ENCODE peak calls at places on chromosomes 16 and 17, in eight cellular contexts. B is esophagus squamous epithelium, Q is HL-60, J is sigmoid colon, F is neural progenitor cell, S is cardiac muscle cell, C is PC-9, G is fibroblast of lung. I is an unnamed sample.

GRCh38 chr17:61459968-61460718 is 7.9 kb downstream of the TBX4 start:
- DNase-seq in B (no peak), Q (no peak), J (peak; percentile 50), F (no peak), S (no peak), C (no peak), G (no peak), I (no peak)

GRCh38 chr17:66985338-66985737 is 20.8 kb downstream of the CACNG4 start:
- DNase-seq in B (no peak), Q (no peak), J (no peak), F (no peak), S (no peak), C (no peak), G (no peak), I (no peak)

GRCh38 chr17:16258916-16259315 is 41.9 kb downstream of the PIGL start:
- DNase-seq in B (no peak), Q (peak; percentile 44), J (no peak), F (no peak), S (peak; percentile 58), C (no peak), G (peak; percentile 71), I (no peak)

GRCh38 chr17:52134641-52135040 is 23.9 kb downstream of the CA10 start:
- DNase-seq in B (no peak), Q (no peak), J (no peak), F (no peak), S (no peak), C (no peak), G (no peak), I (no peak)

GRCh38 chr17:35235917-35236316 is 7.0 kb upstream of the SLFN5 start:
- DNase-seq in B (no peak), Q (no peak), J (no peak), F (no peak), S (no peak), C (no peak), G (no peak), I (no peak)

GRCh38 chr16:14325921-14326401 is 254.8 kb downstream of the MRTFB start:
- DNase-seq in B (no peak), Q (no peak), J (no peak), F (peak; percentile 45), S (peak; percentile 73), C (no peak), G (no peak), I (peak; percentile 70)

GRCh38 chr16:83849434-83849833 is 41.7 kb downstream of the HSBP1 start:
- DNase-seq in B (no peak), Q (no peak), J (no peak), F (no peak), S (no peak), C (no peak), G (no peak), I (no peak)

GRCh38 chr17:307295-307691 is 45.3 kb downstream of the RPH3AL start:
- DNase-seq in B (no peak), Q (no peak), J (no peak), F (no peak), S (no peak), C (no peak), G (no peak), I (no peak)

GRCh38 chr16:3188675-3188924 is 596 bp downstream of the OR1F1 start:
- DNase-seq in B (no peak), Q (no peak), J (no peak), F (no peak), S (no peak), C (no peak), G (no peak), I (no peak)

GRCh38 chr17:27525836-27526235 is 69.6 kb downstream of the KSR1 start:
- DNase-seq in B (no peak), Q (no peak), J (no peak), F (no peak), S (no peak), C (no peak), G (no peak), I (no peak)

GRCh38 chr17:10628756-10629155 is 28.4 kb downstream of the MYH3 start:
- DNase-seq in B (no peak), Q (no peak), J (no peak), F (peak; percentile 47), S (no peak), C (no peak), G (no peak), I (no peak)

GRCh38 chr17:28446716-28447395 is 26.6 kb upstream of the SLC13A2 start:
- DNase-seq in B (no peak), Q (no peak), J (no peak), F (no peak), S (no peak), C (peak; percentile 88), G (no peak), I (no peak)

GRCh38 chr17:17119533-17119932 is 77.3 kb downstream of the MPRIP start:
- DNase-seq in B (no peak), Q (no peak), J (no peak), F (no peak), S (peak; percentile 29), C (no peak), G (peak; percentile 76), I (no peak)

GRCh38 chr17:14302421-14303099 is 1.7 kb downstream of the HS3ST3B1 start:
- DNase-seq in B (no peak), Q (peak; percentile 29), J (peak; percentile 86), F (peak; percentile 95), S (peak; percentile 92), C (no peak), G (peak; percentile 86), I (peak; percentile 56)

GRCh38 chr16:85420501-85421337 is 192.4 kb upstream of the GSE1 start:
- DNase-seq in B (no peak), Q (peak; percentile 28), J (peak; percentile 72), F (peak; percentile 79), S (peak; percentile 66), C (no peak), G (peak; percentile 38), I (no peak)

DNA sequence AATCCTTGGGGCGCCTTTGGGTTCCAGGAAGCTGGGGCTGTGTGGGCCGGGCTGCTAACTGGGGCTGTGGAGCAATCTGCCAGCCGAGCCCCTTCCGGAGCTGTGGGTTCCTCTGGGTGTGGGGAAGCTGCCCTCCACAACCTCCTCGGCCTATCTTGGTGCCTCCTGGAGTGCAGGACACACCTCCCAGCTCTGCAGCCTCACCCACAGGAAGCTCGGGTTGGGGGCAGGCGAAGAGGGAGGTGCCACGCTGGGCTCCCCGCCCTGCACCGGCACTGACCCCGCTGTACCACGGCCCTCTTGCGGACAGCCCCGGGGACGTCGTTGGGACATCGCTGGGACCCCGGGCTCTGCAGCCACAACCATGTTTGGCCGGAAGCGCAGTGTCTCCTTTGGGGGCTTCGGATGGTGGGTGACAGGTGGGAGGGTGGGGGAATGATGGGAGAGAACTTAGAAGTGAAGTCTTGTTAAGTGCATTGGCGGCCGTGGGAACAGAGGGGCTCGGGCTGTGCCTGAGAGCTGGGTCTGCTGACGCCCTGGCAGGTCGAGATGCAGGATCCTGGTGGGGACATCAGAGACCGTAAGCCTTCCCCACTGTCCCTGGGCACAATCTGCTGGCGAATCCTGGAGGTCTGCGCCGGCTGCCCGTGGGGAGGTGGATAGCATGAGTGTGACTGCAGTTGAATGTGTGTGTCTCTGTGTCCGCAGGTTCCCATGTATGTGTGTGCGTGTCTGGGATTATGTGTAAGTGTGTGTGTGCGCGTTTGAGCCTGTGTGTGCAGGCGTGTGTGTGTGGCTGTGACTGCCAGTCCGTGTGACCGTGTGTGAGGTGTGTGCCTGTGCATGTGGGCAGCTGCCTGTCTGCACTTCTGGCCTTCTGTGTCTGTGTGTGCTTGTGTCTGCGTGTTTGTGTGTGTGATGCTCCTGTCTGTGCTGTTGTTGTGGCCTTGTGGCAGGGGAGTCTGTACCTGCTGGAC is at the start of gene RAP1GAP2:
- DNase-seq in B (peak; percentile 46), Q (peak; percentile 86), J (peak; percentile 77), F (no peak), S (no peak), C (no peak), G (no peak), I (no peak)
- H3K4me3 ChIP-seq in B (peak within 1 kb of the TSS; percentile 10), Q (peak within 1 kb of the TSS; percentile 59), J (peak within 1 kb of the TSS; percentile 17), F (no peak within 1 kb of the TSS), S (no peak within 1 kb of the TSS), C (peak within 1 kb of the TSS; percentile 11), G (no peak within 1 kb of the TSS), I (no peak within 1 kb of the TSS)

GRCh38 chr17:36950027-36950426 is 1.3 kb downstream of the AATF start:
- DNase-seq in B (no peak), Q (no peak), J (no peak), F (no peak), S (no peak), C (no peak), G (no peak), I (no peak)

GRCh38 chr17:36951390-36951789 is 2.6 kb downstream of the AATF start:
- DNase-seq in B (no peak), Q (no peak), J (no peak), F (no peak), S (no peak), C (no peak), G (no peak), I (no peak)

GRCh38 chr17:36948717-36949460 is at the start of gene AATF:
- DNase-seq in B (peak; percentile 81), Q (peak; percentile 96), J (peak; percentile 98), F (peak; percentile 98), S (peak; percentile 97), C (peak; percentile 86), G (peak; percentile 95), I (peak; percentile 75)

GRCh38 chr17:36947922-36948716 is 635 bp upstream of the AATF start:
- DNase-seq in B (no peak), Q (no peak), J (no peak), F (no peak), S (no peak), C (no peak), G (no peak), I (no peak)

DNA sequence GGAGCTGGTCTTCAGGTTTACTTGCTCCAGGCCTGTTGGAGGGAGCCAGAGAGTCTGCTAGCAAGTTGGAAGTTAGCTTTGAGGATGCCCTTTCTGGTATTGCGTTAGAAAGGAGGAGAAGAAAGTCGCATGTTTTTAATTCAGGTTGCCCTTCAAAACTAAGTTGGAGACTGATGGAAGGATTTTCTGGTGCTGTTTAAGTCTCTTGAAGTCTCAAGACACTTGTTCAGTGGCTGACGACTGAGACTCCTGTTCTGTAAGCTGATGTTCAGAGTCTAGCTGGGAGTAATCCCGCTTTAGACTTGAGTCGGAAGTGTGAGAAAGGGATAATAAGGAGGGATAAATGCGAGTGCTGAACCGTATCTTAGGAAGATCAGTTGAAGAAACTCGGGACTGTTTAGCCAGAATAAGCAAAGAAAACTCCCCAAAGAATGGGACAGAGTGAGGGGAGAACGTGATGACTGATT is 740 bp downstream of the AATF start:
- DNase-seq in B (no peak), Q (no peak), J (no peak), F (peak; percentile 50), S (no peak), C (no peak), G (peak; percentile 60), I (peak; percentile 37)
- TF ChIP-seq CTCF in B (no peak), Q (no peak), J (no peak), F (no peak), S (no peak), C (no peak), G (no peak), I (peak; percentile 11)

GRCh38 chr16:68246671-68247070 is 1.5 kb downstream of the PLA2G15 start:
- DNase-seq in B (no peak), Q (no peak), J (no peak), F (no peak), S (no peak), C (no peak), G (no peak), I (no peak)
- H3K4me3 ChIP-seq in B (no peak overlapping the region), Q (no peak overlapping the region), J (peak overlapping the region; percentile 90), F (no peak overlapping the region), S (no peak overlapping the region), C (no peak overlapping the region), G (no peak overlapping the region), I (no peak overlapping the region)

DNA sequence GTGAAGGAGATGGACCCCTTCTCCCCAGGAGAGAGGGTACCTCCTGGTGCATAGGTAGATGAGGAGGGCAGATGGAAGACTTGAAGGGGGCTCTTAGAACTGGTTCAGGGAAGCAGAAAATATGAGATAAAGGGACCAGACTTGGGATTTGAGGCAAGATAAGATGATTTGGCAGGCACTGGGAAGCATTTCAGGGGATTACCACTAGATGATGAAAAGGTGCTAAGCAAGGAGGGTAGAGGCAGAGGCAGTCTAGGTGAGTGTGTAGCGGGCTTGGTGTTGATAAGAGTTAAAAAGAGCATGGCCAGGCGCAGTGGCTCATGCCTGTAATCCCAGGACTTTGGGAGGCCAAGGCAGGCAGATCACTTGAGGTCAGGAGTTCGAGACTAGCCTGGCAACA is 14.4 kb downstream of the SLC9A5 start:
- DNase-seq in B (no peak), Q (no peak), J (no peak), F (no peak), S (no peak), C (no peak), G (no peak), I (no peak)
- TF ChIP-seq CTCF in B (no peak), Q (no peak), J (no peak), F (no peak), S (no peak), C (no peak), G (no peak), I (no peak)